ENCODE peak calls at places on chromosomes 11 and 22, in six cellular contexts. W is HFFc6, Z is mucosa of descending colon, B is A549, I is AG04449, C is tibial nerve. X is an unnamed sample.

GRCh38 chr11:129589190-129589589 is 213.5 kb downstream of the BARX2 start:
- DNase-seq in W (no peak), Z (no peak), B (no peak), I (no peak), C (no peak), X (no peak)

GRCh38 chr22:38327805-38328204 is 10.6 kb upstream of the CSNK1E start:
- DNase-seq in W (peak), Z (no peak), B (no peak), I (peak), C (no peak), X (peak)

GRCh38 chr11:133951484-133952198 is 5.1 kb downstream of the IGSF9B start:
- DNase-seq in W (peak), Z (no peak), B (no peak), I (no peak), C (no peak), X (no peak)

GRCh38 chr11:1854949-1855885 is 2.3 kb downstream of the LSP1 start:
- DNase-seq in W (no peak), Z (no peak), B (no peak), I (no peak), C (no peak), X (no peak)

GRCh38 chr11:24779791-24780190 is 282.9 kb downstream of the LUZP2 start:
- DNase-seq in W (no peak), Z (no peak), B (no peak), I (no peak), C (no peak), X (no peak)

GRCh38 chr11:11555228-11555627 is 66.6 kb downstream of the GALNT18 start:
- DNase-seq in W (no peak), Z (no peak), B (no peak), I (no peak), C (no peak), X (peak)

GRCh38 chr11:119144825-119145476 is 3.9 kb upstream of the ABCG4 start:
- DNase-seq in W (peak), Z (peak), B (peak), I (no peak), C (peak), X (peak)

GRCh38 chr11:40293655-40294342 is 1165.7 kb downstream of the LRRC4C start:
- DNase-seq in W (peak), Z (peak), B (peak), I (peak), C (peak), X (peak)

GRCh38 chr11:114291381-114291780 is 4.8 kb upstream of the NNMT start:
- DNase-seq in W (no peak), Z (no peak), B (no peak), I (no peak), C (no peak), X (no peak)

GRCh38 chr22:20549232-20549841 is 41.9 kb downstream of the MED15 start:
- DNase-seq in W (no peak), Z (peak), B (no peak), I (no peak), C (no peak), X (no peak)

GRCh38 chr11:118448294-118448693 is 12.0 kb downstream of the KMT2A start:
- DNase-seq in W (peak), Z (no peak), B (no peak), I (no peak), C (no peak), X (no peak)

GRCh38 chr22:22556995-22557925 is 1.8 kb downstream of the PRAME start:
- DNase-seq in W (no peak), Z (no peak), B (peak), I (no peak), C (no peak), X (no peak)

GRCh38 chr11:76783901-76784813 is 1.0 kb downstream of the TSKU start:
- DNase-seq in W (peak), Z (peak), B (no peak), I (no peak), C (no peak), X (no peak)

GRCh38 chr11:68064876-68065275 is 26.1 kb downstream of the TCIRG1 start:
- DNase-seq in W (no peak), Z (no peak), B (no peak), I (no peak), C (no peak), X (no peak)

GRCh38 chr22:47997052-47997568 is 1234.7 kb downstream of the TBC1D22A start:
- DNase-seq in W (no peak), Z (no peak), B (no peak), I (no peak), C (no peak), X (no peak)

GRCh38 chr22:38781033-38781432 is 12.9 kb downstream of the DNAL4 start:
- DNase-seq in W (no peak), Z (no peak), B (no peak), I (no peak), C (no peak), X (no peak)

GRCh38 chr11:8963569-8964323 is 496 bp downstream of the TMEM9B start:
- DNase-seq in W (peak), Z (peak), B (peak), I (no peak), C (no peak), X (peak)

GRCh38 chr11:134543144-134544044 is 131.4 kb upstream of the B3GAT1 start:
- DNase-seq in W (no peak), Z (no peak), B (no peak), I (no peak), C (no peak), X (no peak)

GRCh38 chr22:30628491-30628890 is 7.1 kb upstream of the SLC35E4 start:
- DNase-seq in W (no peak), Z (no peak), B (no peak), I (no peak), C (no peak), X (no peak)

GRCh38 chr11:112013501-112014164 is 11.6 kb upstream of the DLAT start:
- DNase-seq in W (no peak), Z (no peak), B (no peak), I (no peak), C (no peak), X (no peak)

GRCh38 chr11:13962198-13962561 is 343 bp upstream of the SPON1 start:
- DNase-seq in W (no peak), Z (no peak), B (no peak), I (no peak), C (no peak), X (no peak)

GRCh38 chr22:22111267-22111751 is 128.7 kb upstream of the TOP3B start:
- DNase-seq in W (peak), Z (no peak), B (peak), I (peak), C (no peak), X (peak)

GRCh38 chr22:46965552-46966494 is 203.4 kb downstream of the TBC1D22A start:
- DNase-seq in W (no peak), Z (no peak), B (no peak), I (no peak), C (no peak), X (no peak)

GRCh38 chr22:20843501-20843900 is 15.1 kb downstream of the PI4KA start:
- DNase-seq in W (no peak), Z (no peak), B (no peak), I (no peak), C (no peak), X (no peak)

GRCh38 chr22:27576815-27577564 is 224.6 kb downstream of the MN1 start:
- DNase-seq in W (no peak), Z (no peak), B (no peak), I (no peak), C (no peak), X (no peak)

GRCh38 chr11:108654994-108655631 is 9.8 kb upstream of the DDX10 start:
- DNase-seq in W (peak), Z (peak), B (peak), I (no peak), C (no peak), X (no peak)

GRCh38 chr22:38570841-38571364 is 920 bp upstream of the DMC1 start:
- DNase-seq in W (peak), Z (peak), B (peak), I (no peak), C (no peak), X (no peak)

GRCh38 chr11:73464347-73464746 is 88.1 kb downstream of the RELT start:
- DNase-seq in W (no peak), Z (no peak), B (no peak), I (no peak), C (no peak), X (no peak)
- TF ChIP-seq CTCF in W (no peak), Z (no peak), B (no peak), I (no peak), C (no peak), X (no peak)

GRCh38 chr11:37597776-37598175 is 999.7 kb upstream of the RAG2 start:
- DNase-seq in W (no peak), Z (no peak), B (no peak), I (no peak), C (no peak), X (no peak)

GRCh38 chr11:37595845-37596244 is 997.8 kb upstream of the RAG2 start:
- DNase-seq in W (no peak), Z (no peak), B (no peak), I (no peak), C (no peak), X (no peak)
- TF ChIP-seq CTCF in W (no peak), Z (no peak), B (no peak), I (no peak), C (no peak), X (no peak)

DNA sequence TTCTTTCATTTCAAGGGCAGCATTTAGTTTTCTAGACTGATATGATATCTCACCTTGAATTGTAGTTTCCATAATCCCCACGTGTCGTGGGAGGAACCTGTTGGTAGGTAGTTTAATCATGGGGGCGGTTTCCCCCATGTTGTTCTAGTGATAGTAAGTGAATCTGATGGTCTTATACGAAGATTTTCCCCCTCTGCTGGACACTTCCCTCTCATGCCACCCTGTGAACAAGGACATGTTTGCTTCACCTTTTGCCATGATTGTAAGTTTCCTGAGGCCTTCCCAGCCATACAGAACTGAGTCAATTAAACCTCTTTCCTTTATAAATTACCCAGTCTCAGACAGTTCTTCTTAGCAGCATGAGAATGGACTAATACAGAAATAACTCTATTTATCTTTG is 851.1 kb upstream of the FAT3 start:
- DNase-seq in W (no peak), Z (no peak), B (no peak), I (no peak), C (no peak), X (no peak)
- TF ChIP-seq CTCF in W (no peak), Z (no peak), B (no peak), I (no peak), C (no peak), X (peak)

DNA sequence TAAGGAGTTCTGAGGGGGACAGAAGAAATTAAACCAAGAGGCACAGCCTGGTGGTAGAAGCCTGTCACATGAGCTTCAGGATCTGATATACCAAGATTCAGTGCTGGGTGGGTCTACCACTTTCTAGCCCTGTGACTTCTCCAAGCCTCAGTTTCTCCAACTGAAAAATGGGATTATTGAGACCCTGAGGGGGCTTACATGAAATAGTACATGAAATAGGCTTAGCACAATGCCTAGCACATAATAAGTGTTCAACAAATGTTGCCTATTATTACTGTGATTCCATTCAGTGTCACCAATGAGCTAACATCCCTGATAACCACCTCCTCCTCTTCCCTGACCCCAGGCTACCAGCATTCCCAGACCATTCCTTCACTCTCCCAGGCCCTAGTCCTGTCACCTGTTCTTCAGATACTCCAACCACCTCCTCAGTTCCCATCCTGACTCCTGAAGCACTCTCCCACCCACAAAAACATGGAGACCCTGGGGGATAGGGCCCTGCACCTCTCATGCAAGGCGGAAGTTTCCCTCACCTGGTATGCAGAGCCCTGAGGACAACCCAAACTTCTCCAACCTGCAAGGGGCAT is 1.8 kb downstream of the TNKS1BP1 start:
- DNase-seq in W (no peak), Z (no peak), B (no peak), I (no peak), C (no peak), X (no peak)
- TF ChIP-seq CTCF in W (no peak), Z (no peak), B (no peak), I (no peak), C (no peak), X (peak)

GRCh38 chr22:33821290-33821689 is 99.0 kb downstream of the LARGE1 start:
- DNase-seq in W (no peak), Z (no peak), B (no peak), I (no peak), C (no peak), X (no peak)

GRCh38 chr22:33823552-33823951 is 96.7 kb downstream of the LARGE1 start:
- DNase-seq in W (no peak), Z (no peak), B (no peak), I (no peak), C (no peak), X (no peak)

GRCh38 chr22:33819743-33820142 is 100.5 kb downstream of the LARGE1 start:
- DNase-seq in W (no peak), Z (no peak), B (no peak), I (no peak), C (no peak), X (no peak)
- TF ChIP-seq CTCF in W (no peak), Z (no peak), B (no peak), I (no peak), C (no peak), X (no peak)

DNA sequence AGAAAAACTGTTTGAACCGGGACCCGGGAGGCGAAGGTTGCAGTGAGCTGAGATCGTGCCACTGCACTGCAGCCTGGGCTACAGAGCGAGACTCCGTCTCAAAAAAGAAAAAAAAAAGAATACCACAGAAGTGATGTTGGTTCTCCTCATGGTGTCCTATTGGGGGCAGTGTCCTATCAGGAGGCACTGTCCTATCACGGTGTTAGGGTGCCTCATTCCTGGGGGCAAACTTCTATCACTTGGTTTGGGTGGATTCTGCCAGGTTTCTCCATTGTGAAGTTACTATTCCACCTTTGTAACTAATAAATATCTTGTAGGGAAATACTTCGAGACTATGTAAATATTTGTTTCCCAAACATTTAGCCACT is 19.6 kb downstream of the PRR14L start:
- DNase-seq in W (no peak), Z (no peak), B (no peak), I (no peak), C (no peak), X (no peak)
- TF ChIP-seq CTCF in W (peak), Z (no peak), B (no peak), I (no peak), C (no peak), X (no peak)

DNA sequence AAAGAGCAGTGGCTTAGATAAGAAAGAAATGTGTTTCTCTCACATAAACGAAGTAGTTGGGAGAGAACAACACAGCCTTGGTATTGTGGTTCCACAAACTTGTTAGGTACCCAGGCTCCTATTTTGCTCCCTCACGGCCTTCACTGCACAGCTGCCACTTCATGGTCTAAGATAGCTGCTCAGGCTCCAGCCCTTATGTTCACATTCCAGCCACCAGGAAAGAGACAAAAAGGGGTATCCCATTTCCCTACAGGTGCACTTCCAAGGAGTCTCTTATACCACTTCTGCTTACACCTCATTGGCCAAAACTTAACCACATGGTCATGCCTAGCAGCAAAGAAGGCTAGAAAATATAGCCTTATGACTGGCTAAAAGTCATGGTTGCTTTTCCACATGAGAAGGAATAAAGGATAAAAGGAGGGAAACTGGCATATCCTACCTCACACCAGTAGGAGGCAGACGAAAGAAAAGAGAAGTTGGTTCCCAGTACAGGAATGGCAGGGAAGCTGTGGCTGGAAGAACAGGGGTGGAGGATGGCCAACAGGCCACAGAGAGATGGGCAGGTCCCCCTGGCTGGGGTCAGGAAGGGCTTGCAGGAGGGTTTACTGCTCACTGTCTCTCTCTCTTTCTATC is 5.4 kb upstream of the HDHD5 start:
- DNase-seq in W (no peak), Z (no peak), B (peak), I (no peak), C (no peak), X (no peak)
- TF ChIP-seq CTCF in W (peak), Z (no peak), B (no peak), I (no peak), C (no peak), X (peak)

GRCh38 chr11:10304495-10305261 is at the start of gene ADM:
- DNase-seq in W (peak), Z (peak), B (peak), I (no peak), C (peak), X (no peak)

GRCh38 chr11:10302294-10302743 is 2.6 kb upstream of the ADM start:
- DNase-seq in W (no peak), Z (no peak), B (no peak), I (no peak), C (no peak), X (no peak)

GRCh38 chr11:10302744-10303557 is 1.9 kb upstream of the ADM start:
- DNase-seq in W (peak), Z (peak), B (no peak), I (no peak), C (peak), X (no peak)

GRCh38 chr11:10305262-10305963 is 540 bp downstream of the ADM start:
- DNase-seq in W (no peak), Z (peak), B (no peak), I (no peak), C (no peak), X (no peak)

GRCh38 chr11:10303558-10304363 is 1.1 kb upstream of the ADM start:
- DNase-seq in W (peak), Z (peak), B (peak), I (no peak), C (no peak), X (no peak)
- TF ChIP-seq CTCF in W (no peak), Z (no peak), B (no peak), I (no peak), C (no peak), X (no peak)

GRCh38 chr11:47348859-47349258 is 3.6 kb downstream of the MYBPC3 start:
- DNase-seq in W (peak), Z (no peak), B (peak), I (no peak), C (no peak), X (no peak)
- TF ChIP-seq CTCF in W (no peak), Z (no peak), B (peak), I (peak), C (no peak), X (peak)

X was measured in kidney epithelial cell.